ENCODE peak calls at places on chromosome 6, in nine cellular contexts. K is PC-3, Y is right lobe of liver, T is psoas muscle, C is GM23338, R is WTC11, E is CD14-positive monocyte, Q is transverse colon, B is cardiac muscle cell. W is an unnamed sample.

GRCh38 chr6:166485651-166486535 is 100.6 kb downstream of the RAMACL start:
- DNase-seq in K (no peak), Y (peak; percentile 5), T (peak; percentile 20), C (peak; percentile 18), R (no peak), E (peak; percentile 25), Q (no peak), B (no peak), W (peak; percentile 16)

GRCh38 chr6:48959401-48960060 is 503.5 kb downstream of the MMUT start:
- DNase-seq in K (peak; percentile 15), Y (no peak), T (no peak), C (no peak), R (no peak), E (no peak), Q (no peak), B (no peak), W (no peak)

GRCh38 chr6:160015778-160016684 is 47.1 kb downstream of the IGF2R start:
- DNase-seq in K (no peak), Y (no peak), T (no peak), C (no peak), R (no peak), E (no peak), Q (no peak), B (no peak), W (no peak)

GRCh38 chr6:22888147-22888831 is 318.9 kb downstream of the HDGFL1 start:
- DNase-seq in K (peak; percentile 50), Y (no peak), T (no peak), C (no peak), R (no peak), E (no peak), Q (no peak), B (no peak), W (no peak)

GRCh38 chr6:122719176-122719575 is 60.3 kb upstream of the FABP7 start:
- DNase-seq in K (no peak), Y (no peak), T (no peak), C (no peak), R (no peak), E (no peak), Q (no peak), B (no peak), W (no peak)

GRCh38 chr6:129317931-129318820 is 391.8 kb downstream of the ARHGAP18 start:
- DNase-seq in K (peak; percentile 87), Y (no peak), T (no peak), C (peak; percentile 90), R (no peak), E (no peak), Q (no peak), B (no peak), W (no peak)

GRCh38 chr6:14524319-14524718 is 406.7 kb downstream of the CD83 start:
- DNase-seq in K (no peak), Y (no peak), T (no peak), C (no peak), R (no peak), E (no peak), Q (no peak), B (peak; percentile 7), W (no peak)

GRCh38 chr6:128319946-128320345 is 200.5 kb downstream of the PTPRK start:
- DNase-seq in K (no peak), Y (no peak), T (no peak), C (no peak), R (no peak), E (no peak), Q (no peak), B (no peak), W (no peak)

GRCh38 chr6:53731906-53732636 is 62.7 kb upstream of the LRRC1 start:
- DNase-seq in K (no peak), Y (no peak), T (no peak), C (no peak), R (no peak), E (no peak), Q (no peak), B (no peak), W (no peak)

GRCh38 chr6:158040051-158040803 is 58.6 kb downstream of the SYNJ2 start:
- DNase-seq in K (peak; percentile 90), Y (no peak), T (peak; percentile 38), C (no peak), R (no peak), E (no peak), Q (no peak), B (no peak), W (no peak)

GRCh38 chr6:26025894-26026832 is 61.1 kb upstream of the HFE start:
- DNase-seq in K (peak; percentile 96), Y (peak; percentile 92), T (peak; percentile 92), C (peak; percentile 98), R (peak; percentile 95), E (peak; percentile 93), Q (peak; percentile 98), B (peak; percentile 96), W (peak; percentile 92)

GRCh38 chr6:113777601-113778000 is 79.5 kb upstream of the MARCKS start:
- DNase-seq in K (no peak), Y (no peak), T (no peak), C (no peak), R (no peak), E (no peak), Q (no peak), B (no peak), W (no peak)

GRCh38 chr6:135270676-135271536 is 89.8 kb downstream of the MYB start:
- DNase-seq in K (peak; percentile 78), Y (peak; percentile 42), T (no peak), C (peak; percentile 92), R (peak; percentile 75), E (no peak), Q (peak; percentile 83), B (no peak), W (no peak)

GRCh38 chr6:113662688-113663333 is 194.3 kb upstream of the MARCKS start:
- DNase-seq in K (no peak), Y (no peak), T (no peak), C (no peak), R (no peak), E (no peak), Q (no peak), B (no peak), W (no peak)

GRCh38 chr6:74054190-74054589 is 358.2 kb downstream of the CD109 start:
- DNase-seq in K (no peak), Y (no peak), T (no peak), C (no peak), R (no peak), E (no peak), Q (no peak), B (no peak), W (no peak)
- TF ChIP-seq CTCF in K (no peak), Y (no peak), T (no peak), C (no peak), R (no peak), E (no peak), Q (no peak), B (no peak), W (no peak)

GRCh38 chr6:143901885-143902708 is 37.8 kb downstream of the ZC2HC1B start:
- DNase-seq in K (no peak), Y (no peak), T (no peak), C (no peak), R (no peak), E (no peak), Q (peak; percentile 16), B (peak; percentile 20), W (no peak)
- TF ChIP-seq CTCF in K (no peak), Y (no peak), T (no peak), C (no peak), R (no peak), E (no peak), Q (no peak), B (no peak), W (no peak)

DNA sequence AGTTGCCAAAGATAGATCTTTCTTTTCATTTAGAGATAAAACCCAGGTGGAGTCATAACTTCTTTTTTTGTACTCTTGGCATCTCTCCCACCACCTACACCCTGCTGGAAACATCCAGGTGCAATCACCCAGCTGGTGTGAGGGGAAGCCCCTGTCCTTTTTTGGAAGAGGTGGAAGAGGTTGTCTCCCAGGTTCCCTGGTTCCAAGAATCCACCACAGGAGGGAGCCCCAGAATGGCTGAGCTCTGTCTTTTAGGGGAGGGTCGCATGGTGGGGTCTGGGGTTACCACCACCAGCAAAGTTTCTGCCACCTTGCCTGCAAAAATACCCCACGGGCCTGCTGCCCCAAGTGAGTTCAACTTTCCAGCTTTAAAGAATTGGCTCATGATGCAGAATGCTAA is 10.8 kb downstream of the SMOC2 start:
- DNase-seq in K (no peak), Y (no peak), T (no peak), C (peak; percentile 72), R (peak; percentile 44), E (no peak), Q (no peak), B (peak; percentile 21), W (no peak)
- TF ChIP-seq CTCF in K (peak; percentile 13), Y (peak; percentile 11), T (no peak), C (peak; percentile 61), R (peak; percentile 22), E (no peak), Q (no peak), B (peak; percentile 36), W (peak; percentile 25)

DNA sequence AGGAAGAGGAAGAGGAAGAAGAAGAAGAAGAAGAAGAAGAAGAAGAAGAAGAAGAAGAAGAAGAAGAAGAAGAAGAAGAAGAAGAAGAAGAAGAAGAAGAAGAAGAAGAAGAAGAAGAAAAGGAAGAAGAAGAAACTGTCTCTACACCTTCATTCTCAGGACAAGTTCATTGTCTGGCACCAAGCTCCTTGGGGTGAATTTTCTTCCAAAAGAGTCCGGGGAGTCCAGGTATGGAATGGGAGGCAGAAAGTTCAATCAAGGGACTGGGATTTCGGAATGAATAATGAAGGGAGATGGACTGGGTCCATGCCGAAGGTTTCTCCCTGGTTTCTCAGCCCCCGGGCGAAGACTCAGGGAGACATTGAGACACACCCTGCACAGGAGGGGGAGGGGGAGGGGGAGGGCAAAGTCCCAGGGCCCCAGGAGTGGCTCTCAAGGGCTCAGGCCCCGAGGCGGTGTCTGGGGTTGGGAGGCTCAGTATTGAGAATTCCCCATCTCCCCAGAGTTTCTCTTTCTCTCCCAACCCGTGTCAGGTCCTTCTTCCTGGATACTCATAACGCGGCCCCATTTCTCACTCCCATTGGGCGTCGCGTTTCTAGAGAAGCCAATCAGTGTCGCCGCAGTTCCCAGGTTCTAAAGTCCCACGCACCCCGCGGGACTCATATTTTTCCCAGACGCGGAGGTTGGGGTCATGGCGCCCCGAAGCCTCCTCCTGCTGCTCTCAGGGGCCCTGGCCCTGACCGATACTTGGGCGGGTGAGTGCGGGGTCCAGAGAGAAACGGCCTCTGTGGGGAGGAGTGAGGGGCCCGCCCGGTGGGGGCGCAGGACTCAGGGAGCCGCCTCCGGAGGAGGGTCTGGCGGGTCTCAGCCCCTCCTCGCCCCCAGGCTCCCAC is at the start of gene HLA-F:
- DNase-seq in K (peak; percentile 90), Y (peak; percentile 80), T (peak; percentile 84), C (peak; percentile 91), R (peak; percentile 73), E (peak; percentile 90), Q (peak; percentile 93), B (peak; percentile 81), W (peak; percentile 48)
- TF ChIP-seq CTCF in K (peak; percentile 20), Y (no peak), T (no peak), C (no peak), R (no peak), E (no peak), Q (no peak), B (peak; percentile 18), W (no peak)

GRCh38 chr6:95280690-95281273 is 296.6 kb upstream of the MANEA start:
- DNase-seq in K (peak; percentile 7), Y (no peak), T (no peak), C (peak; percentile 82), R (no peak), E (no peak), Q (no peak), B (peak; percentile 80), W (no peak)
- TF ChIP-seq CTCF in K (peak; percentile 32), Y (no peak), T (peak; percentile 19), C (peak; percentile 71), R (no peak), E (no peak), Q (no peak), B (peak; percentile 55), W (peak; percentile 44)